ENCODE peak calls at places on chromosome X, in five cellular contexts. One of them, this sample, is unnamed.

GRCh38 chrX:54230440-54231148 is 47.5 kb upstream of the FAM120C start:
- DNase-seq in hepatocyte: no peak
- DNase-seq in HepG2: no peak
- DNase-seq in endothelial cell of umbilical vein: no peak
- DNase-seq in PC-9: no peak
- DNase-seq in this sample: peak; percentile 0

GRCh38 chrX:67574696-67575095 is 30.9 kb downstream of the AR start:
- DNase-seq in PC-9: no peak
- DNase-seq in HepG2: no peak
- DNase-seq in endothelial cell of umbilical vein: no peak
- DNase-seq in hepatocyte: no peak
- DNase-seq in this sample: no peak

GRCh38 chrX:75061701-75062100 is 94.4 kb downstream of the ABCB7 start:
- DNase-seq in hepatocyte: no peak
- DNase-seq in PC-9: no peak
- DNase-seq in endothelial cell of umbilical vein: no peak
- DNase-seq in HepG2: no peak
- DNase-seq in this sample: no peak

GRCh38 chrX:123422875-123423274 is 238.8 kb downstream of the GRIA3 start:
- DNase-seq in hepatocyte: peak; percentile 39
- DNase-seq in HepG2: peak; percentile 1
- DNase-seq in PC-9: no peak
- DNase-seq in endothelial cell of umbilical vein: peak; percentile 1
- DNase-seq in this sample: peak; percentile 28

GRCh38 chrX:20965270-20966044 is 408.8 kb upstream of the CNKSR2 start:
- DNase-seq in endothelial cell of umbilical vein: no peak
- DNase-seq in hepatocyte: no peak
- DNase-seq in PC-9: no peak
- DNase-seq in HepG2: no peak
- DNase-seq in this sample: peak; percentile 4

GRCh38 chrX:38870386-38870895 is 69.2 kb downstream of the MID1IP1 start:
- DNase-seq in PC-9: no peak
- DNase-seq in hepatocyte: no peak
- DNase-seq in HepG2: no peak
- DNase-seq in endothelial cell of umbilical vein: no peak
- DNase-seq in this sample: peak; percentile 45

GRCh38 chrX:107715331-107716044 is 60.1 kb downstream of the TSC22D3 start:
- DNase-seq in HepG2: no peak
- DNase-seq in endothelial cell of umbilical vein: no peak
- DNase-seq in hepatocyte: no peak
- DNase-seq in PC-9: no peak
- DNase-seq in this sample: no peak

GRCh38 chrX:55489315-55490009 is at the start of gene USP51:
- DNase-seq in endothelial cell of umbilical vein: peak; percentile 31
- DNase-seq in PC-9: no peak
- DNase-seq in HepG2: no peak
- DNase-seq in hepatocyte: peak; percentile 81
- DNase-seq in this sample: peak; percentile 73

GRCh38 chrX:129525162-129525561 is 1.9 kb upstream of the SMARCA1 start:
- DNase-seq in PC-9: no peak
- DNase-seq in HepG2: peak; percentile 89
- DNase-seq in endothelial cell of umbilical vein: no peak
- DNase-seq in hepatocyte: no peak
- DNase-seq in this sample: no peak

GRCh38 chrX:115912372-115912897 is 258.1 kb upstream of the AGTR2 start:
- DNase-seq in hepatocyte: no peak
- DNase-seq in endothelial cell of umbilical vein: no peak
- DNase-seq in HepG2: no peak
- DNase-seq in PC-9: no peak
- DNase-seq in this sample: peak; percentile 54
- TF ChIP-seq CTCF in hepatocyte: no peak
- TF ChIP-seq CTCF in endothelial cell of umbilical vein: no peak
- TF ChIP-seq CTCF in HepG2: peak; percentile 50
- TF ChIP-seq CTCF in PC-9: peak; percentile 49
- TF ChIP-seq CTCF in this sample: peak; percentile 44

DNA sequence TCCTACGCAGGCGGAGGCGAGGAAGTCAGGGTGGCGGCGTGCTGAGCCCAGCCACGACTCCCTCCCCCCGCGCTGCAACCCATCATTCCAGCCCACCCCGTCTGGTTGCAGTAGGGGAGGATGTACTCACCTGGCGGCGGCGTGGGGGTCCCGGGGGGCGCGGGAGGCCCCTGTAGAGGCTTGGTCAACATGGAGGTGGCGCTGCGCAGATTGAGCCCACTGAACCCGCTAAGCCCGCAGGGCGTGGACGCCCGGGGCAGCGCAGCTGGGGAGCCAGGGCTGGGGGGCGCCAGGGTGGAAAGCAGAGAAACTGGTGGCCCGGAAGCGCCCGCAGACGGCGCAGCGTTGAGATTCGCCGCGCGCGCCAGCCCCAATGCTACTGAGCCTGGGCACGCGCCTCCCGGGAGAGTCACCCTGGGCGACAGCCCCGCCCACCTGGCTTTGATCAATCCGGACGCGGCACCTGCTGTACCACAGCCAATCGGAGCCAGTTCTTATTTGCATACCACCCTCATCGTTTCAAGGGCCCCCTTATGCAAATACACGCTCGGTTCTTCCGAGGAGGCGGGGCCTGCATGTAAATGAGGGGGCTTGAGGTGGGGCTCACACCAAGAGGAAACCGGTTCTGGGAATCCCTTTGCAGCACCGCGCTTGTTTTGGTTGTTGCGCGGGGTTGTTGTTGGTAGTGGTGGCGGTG is at the start of gene PIM2:
- DNase-seq in HepG2: peak; percentile 90
- DNase-seq in endothelial cell of umbilical vein: peak; percentile 89
- DNase-seq in PC-9: peak; percentile 81
- DNase-seq in hepatocyte: peak; percentile 94
- DNase-seq in this sample: peak; percentile 96
- H3K27ac ChIP-seq in HepG2: peak within 1 kb of the TSS; percentile 68
- H3K27ac ChIP-seq in endothelial cell of umbilical vein: peak within 1 kb of the TSS; percentile 31
- H3K27ac ChIP-seq in PC-9: no peak within 1 kb of the TSS
- H3K27ac ChIP-seq in hepatocyte: peak within 1 kb of the TSS; percentile 69
- H3K27ac ChIP-seq in this sample: peak within 1 kb of the TSS; percentile 99

DNA sequence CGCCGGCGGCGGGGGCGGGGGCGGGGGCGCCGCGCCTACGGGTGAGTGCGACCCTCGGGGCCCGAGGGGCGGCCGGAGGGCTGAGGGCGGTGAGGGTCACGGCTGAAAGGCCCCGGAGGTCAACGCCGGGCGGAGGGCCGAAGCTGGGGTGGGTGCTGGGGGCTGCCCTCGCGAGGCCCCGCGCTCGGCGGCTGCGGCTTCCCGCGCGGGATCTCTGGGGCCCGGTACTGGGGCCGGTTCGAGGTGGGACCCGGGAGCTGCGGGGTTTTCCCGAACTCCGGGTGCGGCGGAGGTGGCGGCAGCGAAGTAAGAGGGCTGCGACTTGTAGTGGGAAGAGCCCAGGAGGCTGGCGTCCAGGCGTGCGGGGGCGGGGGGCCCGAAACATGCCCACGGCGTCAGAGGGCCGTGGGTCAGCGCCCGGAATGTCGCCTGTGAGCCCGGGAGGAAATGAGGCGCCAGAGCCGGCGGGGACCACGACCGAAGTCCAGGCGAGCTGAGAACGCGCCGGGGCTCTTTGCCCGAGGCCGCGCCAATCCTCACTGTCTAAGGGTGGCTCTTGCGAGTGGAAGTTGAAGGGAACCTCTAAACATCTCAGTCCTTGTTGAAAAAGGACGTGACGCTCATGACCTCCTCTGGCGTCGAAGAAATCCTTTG is 407 bp downstream of the IL13RA1 start:
- DNase-seq in PC-9: peak; percentile 37
- DNase-seq in HepG2: peak; percentile 10
- DNase-seq in endothelial cell of umbilical vein: peak; percentile 55
- DNase-seq in hepatocyte: peak; percentile 64
- DNase-seq in this sample: no peak
- H2AFZ ChIP-seq in PC-9: peak overlapping the region; percentile 87
- H2AFZ ChIP-seq in HepG2: no peak overlapping the region
- H2AFZ ChIP-seq in endothelial cell of umbilical vein: no peak overlapping the region
- H2AFZ ChIP-seq in hepatocyte: peak overlapping the region; percentile 55
- H2AFZ ChIP-seq in this sample: peak overlapping the region; percentile 80

GRCh38 chrX:140346711-140347110 is 158.2 kb downstream of the SOX3 start:
- DNase-seq in HepG2: no peak
- DNase-seq in hepatocyte: no peak
- DNase-seq in endothelial cell of umbilical vein: no peak
- DNase-seq in PC-9: no peak
- DNase-seq in this sample: no peak

GRCh38 chrX:140337263-140337662 is 167.6 kb downstream of the SOX3 start:
- DNase-seq in HepG2: no peak
- DNase-seq in hepatocyte: no peak
- DNase-seq in PC-9: no peak
- DNase-seq in endothelial cell of umbilical vein: no peak
- DNase-seq in this sample: no peak

GRCh38 chrX:140343226-140343873 is 161.5 kb downstream of the SOX3 start:
- DNase-seq in hepatocyte: no peak
- DNase-seq in PC-9: no peak
- DNase-seq in HepG2: no peak
- DNase-seq in endothelial cell of umbilical vein: no peak
- DNase-seq in this sample: no peak

DNA sequence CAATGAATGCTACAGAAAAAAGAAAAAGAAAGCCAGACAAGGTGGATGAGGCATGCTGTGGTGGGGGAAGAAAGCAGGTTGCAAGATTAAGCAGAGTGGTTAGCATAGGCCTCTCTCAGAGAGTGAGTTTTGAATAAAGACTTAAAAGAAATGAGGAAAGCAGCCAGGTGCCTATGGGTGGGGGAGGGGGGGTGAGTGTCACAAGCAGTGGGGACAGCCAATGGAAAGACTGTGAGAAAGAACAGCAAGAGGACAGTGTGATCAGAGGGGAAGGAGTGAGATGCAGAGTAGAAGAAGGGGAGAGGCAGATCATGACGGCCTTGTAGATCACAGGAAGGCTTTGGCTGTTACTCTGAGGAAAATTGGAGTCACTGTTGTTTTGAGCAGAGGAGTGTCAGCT is 162.5 kb downstream of the SOX3 start:
- DNase-seq in HepG2: no peak
- DNase-seq in PC-9: no peak
- DNase-seq in endothelial cell of umbilical vein: no peak
- DNase-seq in hepatocyte: no peak
- DNase-seq in this sample: peak; percentile 38
- TF ChIP-seq CTCF in HepG2: no peak
- TF ChIP-seq CTCF in PC-9: no peak
- TF ChIP-seq CTCF in endothelial cell of umbilical vein: no peak
- TF ChIP-seq CTCF in hepatocyte: no peak
- TF ChIP-seq CTCF in this sample: no peak

GRCh38 chrX:47196098-47196497 is 2.5 kb downstream of the UBA1 start:
- DNase-seq in PC-9: no peak
- DNase-seq in hepatocyte: no peak
- DNase-seq in endothelial cell of umbilical vein: no peak
- DNase-seq in HepG2: no peak
- DNase-seq in this sample: no peak
- H3K27ac ChIP-seq in PC-9: no peak overlapping the region
- H3K27ac ChIP-seq in hepatocyte: no peak overlapping the region
- H3K27ac ChIP-seq in endothelial cell of umbilical vein: no peak overlapping the region
- H3K27ac ChIP-seq in HepG2: no peak overlapping the region
- H3K27ac ChIP-seq in this sample: no peak overlapping the region

DNA sequence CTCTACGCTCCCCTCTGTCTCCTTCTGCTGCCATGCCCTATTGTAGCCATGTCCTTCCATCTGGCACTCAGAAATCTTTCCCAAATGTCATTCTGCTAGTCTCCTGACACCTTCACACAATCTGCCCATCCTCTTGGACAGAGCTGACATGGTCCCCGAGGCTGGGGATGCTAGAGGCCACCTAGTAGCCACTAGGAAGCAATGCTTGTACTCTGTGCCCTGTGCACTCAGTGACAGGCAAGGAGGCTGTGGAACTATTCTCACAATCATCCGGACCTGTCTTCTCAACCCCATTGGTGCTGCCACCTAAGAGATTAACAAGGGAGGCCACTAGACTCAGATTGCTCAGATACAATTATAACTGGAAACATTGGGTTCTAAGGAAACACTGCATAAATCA is 112.6 kb upstream of the TMEM164 start:
- DNase-seq in hepatocyte: no peak
- DNase-seq in PC-9: no peak
- DNase-seq in endothelial cell of umbilical vein: no peak
- DNase-seq in HepG2: no peak
- DNase-seq in this sample: no peak
- H2AFZ ChIP-seq in hepatocyte: no peak overlapping the region
- H2AFZ ChIP-seq in PC-9: no peak overlapping the region
- H2AFZ ChIP-seq in endothelial cell of umbilical vein: no peak overlapping the region
- H2AFZ ChIP-seq in HepG2: no peak overlapping the region
- H2AFZ ChIP-seq in this sample: no peak overlapping the region

GRCh38 chrX:119512145-119512800 is 44.0 kb downstream of the SLC25A5 start:
- DNase-seq in hepatocyte: peak; percentile 80
- DNase-seq in PC-9: peak; percentile 78
- DNase-seq in endothelial cell of umbilical vein: peak; percentile 55
- DNase-seq in HepG2: peak; percentile 75
- DNase-seq in this sample: peak; percentile 82
- TF ChIP-seq CTCF in hepatocyte: peak; percentile 68
- TF ChIP-seq CTCF in PC-9: peak; percentile 83
- TF ChIP-seq CTCF in endothelial cell of umbilical vein: peak; percentile 64
- TF ChIP-seq CTCF in HepG2: peak; percentile 93
- TF ChIP-seq CTCF in this sample: peak; percentile 90

GRCh38 chrX:29662759-29663503 is 552.4 kb upstream of the MAGEB2 start:
- DNase-seq in endothelial cell of umbilical vein: peak; percentile 92
- DNase-seq in hepatocyte: peak; percentile 48
- DNase-seq in PC-9: peak; percentile 90
- DNase-seq in HepG2: peak; percentile 1
- DNase-seq in this sample: no peak
- H3K27ac ChIP-seq in endothelial cell of umbilical vein: peak overlapping the region; percentile 79
- H3K27ac ChIP-seq in hepatocyte: peak overlapping the region; percentile 18
- H3K27ac ChIP-seq in PC-9: peak overlapping the region; percentile 92
- H3K27ac ChIP-seq in HepG2: no peak overlapping the region
- H3K27ac ChIP-seq in this sample: no peak overlapping the region

DNA sequence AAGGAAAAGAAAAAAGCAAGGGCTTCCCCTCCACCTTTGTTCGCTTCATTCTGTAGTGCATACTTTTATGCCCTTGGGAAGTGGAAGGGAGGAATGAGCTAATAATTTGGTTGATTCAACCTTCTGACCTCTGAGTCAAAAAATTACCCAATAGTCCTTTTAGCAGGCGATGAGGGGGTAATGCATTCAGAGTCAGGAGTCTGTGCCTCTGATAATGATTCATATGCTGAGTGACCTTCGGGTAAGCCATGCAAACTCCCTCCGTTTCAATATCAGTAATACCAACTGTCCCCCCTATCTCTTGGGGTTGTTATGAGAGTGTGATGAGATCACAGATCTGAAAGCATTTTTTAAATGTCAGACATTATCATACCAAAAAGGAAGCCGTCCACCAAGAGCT is 41.6 kb upstream of the ACSL4 start:
- DNase-seq in HepG2: peak; percentile 79
- DNase-seq in hepatocyte: no peak
- DNase-seq in endothelial cell of umbilical vein: no peak
- DNase-seq in PC-9: peak; percentile 59
- DNase-seq in this sample: peak; percentile 8
- H2AFZ ChIP-seq in HepG2: no peak overlapping the region
- H2AFZ ChIP-seq in hepatocyte: no peak overlapping the region
- H2AFZ ChIP-seq in endothelial cell of umbilical vein: no peak overlapping the region
- H2AFZ ChIP-seq in PC-9: no peak overlapping the region
- H2AFZ ChIP-seq in this sample: no peak overlapping the region

GRCh38 chrX:46572295-46572936 is 1.1 kb upstream of the CHST7 start:
- DNase-seq in hepatocyte: no peak
- DNase-seq in PC-9: no peak
- DNase-seq in endothelial cell of umbilical vein: no peak
- DNase-seq in HepG2: no peak
- DNase-seq in this sample: no peak
- TF ChIP-seq CTCF in hepatocyte: no peak
- TF ChIP-seq CTCF in PC-9: no peak
- TF ChIP-seq CTCF in endothelial cell of umbilical vein: no peak
- TF ChIP-seq CTCF in HepG2: no peak
- TF ChIP-seq CTCF in this sample: no peak

This sample was measured in GM23338.